ENCODE peak calls at places on chromosomes 16 and 17, in eight cellular contexts. V, T, R, F, Z, J, E and I are unnamed samples.

GRCh38 chr16:59164461-59164860 is 430.3 kb upstream of the GOT2 start:
- DNase-seq in Z (no peak), J (no peak), V (no peak), E (no peak), R (peak; percentile 16), F (no peak), T (peak; percentile 26), I (no peak)

GRCh38 chr17:1878419-1879121 is 48.8 kb downstream of the RPA1 start:
- DNase-seq in Z (no peak), F (no peak), E (no peak), R (no peak), J (no peak), T (no peak), V (no peak), I (no peak)

GRCh38 chr17:633133-633532 is 81.5 kb downstream of the VPS53 start:
- DNase-seq in J (no peak), R (no peak), F (no peak), Z (no peak), T (no peak), V (no peak), E (no peak), I (no peak)

GRCh38 chr16:61323456-61323855 is 712.8 kb downstream of the CDH8 start:
- DNase-seq in E (no peak), V (no peak), F (no peak), J (no peak), T (no peak), R (no peak), Z (no peak), I (no peak)

GRCh38 chr16:50644730-50645129 is 36.4 kb downstream of the SNX20 start:
- DNase-seq in V (no peak), F (no peak), Z (no peak), T (peak; percentile 31), J (no peak), E (peak; percentile 26), R (peak; percentile 25), I (no peak)

GRCh38 chr17:65489413-65490170 is 71.9 kb downstream of the AXIN2 start:
- DNase-seq in J (no peak), E (no peak), Z (no peak), V (no peak), R (no peak), T (no peak), F (peak; percentile 8), I (no peak)

GRCh38 chr16:23379707-23380106 is 73.3 kb downstream of the COG7 start:
- DNase-seq in V (no peak), Z (no peak), F (no peak), T (no peak), J (no peak), E (no peak), R (no peak), I (no peak)

GRCh38 chr17:74831442-74832146 is 28.1 kb downstream of the GRIN2C start:
- DNase-seq in V (no peak), R (no peak), Z (no peak), F (no peak), T (no peak), E (no peak), J (no peak), I (no peak)

GRCh38 chr16:89173629-89173921 is 2.0 kb downstream of the CDH15 start:
- DNase-seq in F (no peak), V (peak; percentile 49), T (no peak), R (no peak), J (no peak), E (no peak), Z (no peak), I (no peak)

GRCh38 chr16:69494993-69495392 is 70.6 kb downstream of the CYB5B start:
- DNase-seq in V (peak; percentile 83), R (peak; percentile 45), E (peak; percentile 31), T (no peak), F (no peak), Z (no peak), J (peak; percentile 65), I (no peak)

GRCh38 chr16:2046889-2047329 is 725 bp downstream of the NTHL1 start:
- DNase-seq in J (no peak), V (no peak), Z (no peak), F (no peak), R (no peak), T (no peak), E (no peak), I (no peak)

GRCh38 chr16:88428156-88428555 is 24.9 kb upstream of the ZFPM1 start:
- DNase-seq in F (no peak), Z (no peak), T (no peak), V (no peak), J (no peak), R (no peak), E (no peak), I (no peak)

GRCh38 chr17:37218849-37219248 is 156.9 kb upstream of the C17orf78 start:
- DNase-seq in R (no peak), J (no peak), V (no peak), T (no peak), F (no peak), Z (no peak), E (no peak), I (no peak)

GRCh38 chr17:44010966-44011647 is 3.7 kb downstream of the TMEM101 start:
- DNase-seq in F (no peak), J (peak; percentile 9), T (no peak), R (no peak), V (no peak), E (no peak), Z (no peak), I (no peak)

GRCh38 chr17:34760931-34761500 is 181.6 kb downstream of the TMEM132E start:
- DNase-seq in F (peak; percentile 47), T (no peak), R (no peak), V (no peak), J (no peak), Z (no peak), E (no peak), I (no peak)

GRCh38 chr16:2194166-2194834 is 2.1 kb downstream of the CASKIN1 start:
- DNase-seq in T (no peak), R (peak; percentile 70), Z (no peak), V (no peak), J (peak; percentile 35), F (no peak), E (no peak), I (no peak)

GRCh38 chr16:70160821-70161220 is 12.8 kb upstream of the CLEC18C start:
- DNase-seq in Z (no peak), F (no peak), V (no peak), J (peak; percentile 7), T (no peak), E (no peak), R (no peak), I (no peak)

GRCh38 chr17:7580631-7581554 is 1.5 kb downstream of the CD68 start:
- DNase-seq in T (no peak), V (peak; percentile 48), R (no peak), Z (no peak), F (no peak), E (no peak), J (no peak), I (no peak)

GRCh38 chr16:23385441-23385840 is 67.5 kb downstream of the COG7 start:
- DNase-seq in F (no peak), T (no peak), J (no peak), R (no peak), E (no peak), V (no peak), Z (no peak), I (no peak)

GRCh38 chr16:84825896-84826557 is 6.2 kb downstream of the CRISPLD2 start:
- DNase-seq in Z (no peak), J (no peak), T (no peak), R (no peak), E (no peak), V (no peak), F (peak; percentile 89), I (peak; percentile 36)

GRCh38 chr17:80279895-80280294 is 19.2 kb downstream of the RNF213 start:
- DNase-seq in T (no peak), R (no peak), F (peak; percentile 85), V (no peak), J (no peak), Z (no peak), E (no peak), I (peak; percentile 79)

GRCh38 chr17:8941980-8942617 is 23.4 kb downstream of the PIK3R5 start:
- DNase-seq in F (no peak), E (no peak), J (no peak), R (no peak), T (no peak), V (no peak), Z (no peak), I (no peak)

GRCh38 chr17:79655672-79656290 is 44.9 kb upstream of the RBFOX3 start:
- DNase-seq in E (no peak), V (peak; percentile 22), T (peak; percentile 11), J (no peak), F (peak; percentile 49), Z (no peak), R (no peak), I (no peak)

GRCh38 chr17:58337600-58338453 is 9.2 kb upstream of the TSPOAP1 start:
- DNase-seq in J (peak; percentile 60), F (peak; percentile 90), V (peak; percentile 78), R (no peak), Z (peak; percentile 38), E (peak; percentile 85), T (peak; percentile 74), I (peak; percentile 51)
- TF ChIP-seq POLR2A in J (peak; percentile 90), F (peak; percentile 13), V (peak; percentile 69), R (no peak), Z (peak; percentile 41), E (peak; percentile 68), T (no peak), I (no peak)

GRCh38 chr17:18190629-18191028 is 7.0 kb downstream of the ALKBH5 start:
- DNase-seq in Z (no peak), F (no peak), V (no peak), E (no peak), T (no peak), J (no peak), R (no peak), I (no peak)
- H3K4me1 ChIP-seq in Z (peaks cover 62% of the 10 kb centered on the region), F (peaks cover 71% of the 10 kb centered on the region), V (peaks cover 6% of the 10 kb centered on the region), E (peaks cover 59% of the 10 kb centered on the region), T (peaks cover 100% of the 10 kb centered on the region), J (peaks cover 11% of the 10 kb centered on the region), R (peaks cover 55% of the 10 kb centered on the region), I (peaks cover 25% of the 10 kb centered on the region)

DNA sequence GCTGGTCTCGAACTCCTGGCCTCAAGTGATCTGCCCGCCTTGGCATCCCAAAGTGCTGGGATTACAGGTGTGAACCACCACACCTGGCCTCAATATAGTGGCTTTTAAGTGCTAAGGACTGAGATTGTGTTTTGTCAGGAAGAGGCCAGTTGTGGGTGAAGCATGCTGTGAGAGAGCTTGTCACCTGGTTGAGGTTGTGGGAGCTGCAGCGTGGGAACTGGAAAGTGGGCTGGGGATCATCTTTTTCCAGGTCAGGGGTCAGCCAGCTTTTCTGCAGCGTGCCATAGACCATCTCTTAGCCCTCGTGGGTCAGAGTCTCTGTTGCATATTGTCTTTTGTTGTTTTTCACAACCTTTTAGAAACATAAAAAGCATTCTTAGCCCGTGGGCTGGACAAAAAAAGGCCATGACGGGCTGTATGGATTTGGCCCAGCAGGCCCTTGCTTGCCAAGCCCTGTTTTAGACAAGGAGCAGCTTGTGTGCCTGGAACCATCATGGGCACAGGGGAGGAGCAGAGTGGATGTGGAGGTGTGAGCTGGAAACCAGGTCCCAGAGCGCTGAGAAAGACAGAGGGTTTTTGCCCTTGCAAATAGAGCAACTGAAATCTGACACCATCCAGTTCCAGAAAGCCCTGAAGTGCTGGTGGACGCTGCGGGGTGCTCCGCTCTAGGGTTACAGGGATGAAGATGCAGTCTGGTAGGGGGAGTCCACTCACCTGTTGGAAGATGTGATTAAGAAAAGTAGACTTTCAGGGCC is 5.5 kb downstream of the BIRC5 start:
- DNase-seq in V (no peak), E (no peak), J (no peak), R (no peak), F (no peak), Z (no peak), T (no peak), I (no peak)
- TF ChIP-seq EP300 in V (no peak), E (no peak), J (no peak), R (no peak), F (no peak), Z (no peak), T (no peak), I (no peak)

GRCh38 chr17:45146616-45147101 is 1.6 kb upstream of the HEXIM1 start:
- DNase-seq in E (peak; percentile 74), F (peak; percentile 84), R (peak; percentile 83), Z (no peak), T (peak; percentile 71), V (no peak), J (no peak), I (no peak)
- TF ChIP-seq POLR2A in E (peak; percentile 68), F (peak; percentile 14), R (no peak), Z (no peak), T (no peak), V (no peak), J (peak; percentile 65), I (no peak)